ENCODE peak calls at places on chromosomes 7 and 10, in five cellular contexts. One of them, this sample, is unnamed.

GRCh38 chr7:66928388-66928787 is 7.4 kb downstream of the TMEM248 start:
- DNase-seq in epithelial cell of proximal tubule: no peak
- DNase-seq in GM20000: no peak
- DNase-seq in H1: no peak
- DNase-seq in K562: no peak
- DNase-seq in this sample: no peak

GRCh38 chr10:14798631-14799030 is 23.9 kb upstream of the FAM107B start:
- DNase-seq in epithelial cell of proximal tubule: no peak
- DNase-seq in GM20000: no peak
- DNase-seq in H1: no peak
- DNase-seq in K562: no peak
- DNase-seq in this sample: no peak

GRCh38 chr10:79936625-79937255 is 12.2 kb downstream of the SFTPD start:
- DNase-seq in epithelial cell of proximal tubule: no peak
- DNase-seq in GM20000: no peak
- DNase-seq in H1: peak; percentile 14
- DNase-seq in K562: no peak
- DNase-seq in this sample: no peak

GRCh38 chr7:47846117-47846836 is 102.0 kb downstream of the PKD1L1 start:
- DNase-seq in epithelial cell of proximal tubule: peak; percentile 3
- DNase-seq in GM20000: no peak
- DNase-seq in H1: no peak
- DNase-seq in K562: no peak
- DNase-seq in this sample: peak; percentile 34

GRCh38 chr10:80136134-80136571 is 3.6 kb downstream of the PLAC9 start:
- DNase-seq in epithelial cell of proximal tubule: no peak
- DNase-seq in GM20000: no peak
- DNase-seq in H1: no peak
- DNase-seq in K562: no peak
- DNase-seq in this sample: peak; percentile 95

GRCh38 chr7:100612730-100613446 is 548 bp downstream of the MOSPD3 start:
- DNase-seq in epithelial cell of proximal tubule: no peak
- DNase-seq in GM20000: no peak
- DNase-seq in H1: peak; percentile 57
- DNase-seq in K562: no peak
- DNase-seq in this sample: no peak

GRCh38 chr7:40584667-40585433 is 450.0 kb downstream of the SUGCT start:
- DNase-seq in epithelial cell of proximal tubule: no peak
- DNase-seq in GM20000: no peak
- DNase-seq in H1: no peak
- DNase-seq in K562: no peak
- DNase-seq in this sample: no peak

GRCh38 chr10:65581426-65582026 is 1344.3 kb upstream of the LRRTM3 start:
- DNase-seq in epithelial cell of proximal tubule: no peak
- DNase-seq in GM20000: no peak
- DNase-seq in H1: no peak
- DNase-seq in K562: no peak
- DNase-seq in this sample: no peak

GRCh38 chr7:23893942-23894890 is 184.2 kb downstream of the STK31 start:
- DNase-seq in epithelial cell of proximal tubule: no peak
- DNase-seq in GM20000: no peak
- DNase-seq in H1: no peak
- DNase-seq in K562: no peak
- DNase-seq in this sample: no peak

GRCh38 chr7:128961030-128961659 is 23.4 kb downstream of the IRF5 start:
- DNase-seq in epithelial cell of proximal tubule: no peak
- DNase-seq in GM20000: no peak
- DNase-seq in H1: no peak
- DNase-seq in K562: no peak
- DNase-seq in this sample: no peak

GRCh38 chr10:79112898-79113431 is 44.2 kb downstream of the ZMIZ1 start:
- DNase-seq in epithelial cell of proximal tubule: peak; percentile 31
- DNase-seq in GM20000: no peak
- DNase-seq in H1: no peak
- DNase-seq in K562: no peak
- DNase-seq in this sample: no peak

GRCh38 chr7:66837007-66837406 is 84.0 kb upstream of the TMEM248 start:
- DNase-seq in epithelial cell of proximal tubule: no peak
- DNase-seq in GM20000: no peak
- DNase-seq in H1: peak; percentile 79
- DNase-seq in K562: peak; percentile 34
- DNase-seq in this sample: no peak

GRCh38 chr7:78080241-78080640 is 281.7 kb downstream of the PHTF2 start:
- DNase-seq in epithelial cell of proximal tubule: no peak
- DNase-seq in GM20000: no peak
- DNase-seq in H1: no peak
- DNase-seq in K562: no peak
- DNase-seq in this sample: no peak

GRCh38 chr7:77657427-77658331 is 38.6 kb upstream of the RSBN1L start:
- DNase-seq in epithelial cell of proximal tubule: no peak
- DNase-seq in GM20000: peak; percentile 39
- DNase-seq in H1: no peak
- DNase-seq in K562: peak; percentile 40
- DNase-seq in this sample: no peak

GRCh38 chr7:28144266-28144665 is 36.3 kb downstream of the JAZF1 start:
- DNase-seq in epithelial cell of proximal tubule: no peak
- DNase-seq in GM20000: no peak
- DNase-seq in H1: no peak
- DNase-seq in K562: no peak
- DNase-seq in this sample: no peak

DNA sequence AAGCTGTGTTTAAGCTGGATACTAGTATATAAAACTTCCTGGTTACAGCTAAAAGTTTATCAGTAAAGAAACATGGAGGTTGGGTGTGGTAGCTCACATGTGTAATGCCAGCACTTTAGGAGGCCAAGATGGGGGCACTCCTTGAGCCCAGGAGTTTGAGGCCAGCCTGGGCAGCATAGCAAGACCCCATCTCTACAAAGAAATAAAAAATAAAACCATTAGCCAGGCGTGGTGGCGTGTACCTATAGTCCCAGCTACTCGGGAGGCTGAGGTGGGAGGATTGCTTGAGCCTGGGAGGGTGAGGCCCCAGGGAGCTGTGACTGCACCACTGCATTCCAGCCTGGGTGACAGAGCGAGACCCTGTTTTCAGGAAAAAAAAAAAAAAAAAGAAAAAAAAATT is 3.1 kb downstream of the RSU1 start:
- DNase-seq in epithelial cell of proximal tubule: no peak
- DNase-seq in GM20000: no peak
- DNase-seq in H1: no peak
- DNase-seq in K562: no peak
- DNase-seq in this sample: no peak
- TF ChIP-seq CTCF in epithelial cell of proximal tubule: no peak
- TF ChIP-seq CTCF in GM20000: no peak
- TF ChIP-seq CTCF in H1: no peak
- TF ChIP-seq CTCF in K562: no peak
- TF ChIP-seq CTCF in this sample: no peak

GRCh38 chr7:2484868-2485267 is 8.7 kb upstream of the GRIFIN start:
- DNase-seq in epithelial cell of proximal tubule: no peak
- DNase-seq in GM20000: no peak
- DNase-seq in H1: no peak
- DNase-seq in K562: no peak
- DNase-seq in this sample: no peak

GRCh38 chr7:2483495-2483894 is 7.3 kb upstream of the GRIFIN start:
- DNase-seq in epithelial cell of proximal tubule: no peak
- DNase-seq in GM20000: no peak
- DNase-seq in H1: no peak
- DNase-seq in K562: no peak
- DNase-seq in this sample: no peak

GRCh38 chr7:2480071-2480410 is 3.8 kb upstream of the GRIFIN start:
- DNase-seq in epithelial cell of proximal tubule: no peak
- DNase-seq in GM20000: no peak
- DNase-seq in H1: no peak
- DNase-seq in K562: no peak
- DNase-seq in this sample: no peak

GRCh38 chr7:2481195-2481594 is 5.0 kb upstream of the GRIFIN start:
- DNase-seq in epithelial cell of proximal tubule: no peak
- DNase-seq in GM20000: no peak
- DNase-seq in H1: no peak
- DNase-seq in K562: no peak
- DNase-seq in this sample: no peak

GRCh38 chr7:2482725-2483451 is 6.7 kb upstream of the GRIFIN start:
- DNase-seq in epithelial cell of proximal tubule: no peak
- DNase-seq in GM20000: no peak
- DNase-seq in H1: no peak
- DNase-seq in K562: no peak
- DNase-seq in this sample: no peak
- TF ChIP-seq CTCF in epithelial cell of proximal tubule: no peak
- TF ChIP-seq CTCF in GM20000: no peak
- TF ChIP-seq CTCF in H1: peak; percentile 40
- TF ChIP-seq CTCF in K562: no peak
- TF ChIP-seq CTCF in this sample: no peak

GRCh38 chr10:88221616-88222015 is 358.2 kb downstream of the PTEN start:
- DNase-seq in epithelial cell of proximal tubule: no peak
- DNase-seq in GM20000: no peak
- DNase-seq in H1: no peak
- DNase-seq in K562: no peak
- DNase-seq in this sample: no peak

GRCh38 chr10:88213206-88213605 is 349.8 kb downstream of the PTEN start:
- DNase-seq in epithelial cell of proximal tubule: no peak
- DNase-seq in GM20000: no peak
- DNase-seq in H1: no peak
- DNase-seq in K562: no peak
- DNase-seq in this sample: no peak

GRCh38 chr10:88219753-88220152 is 356.3 kb downstream of the PTEN start:
- DNase-seq in epithelial cell of proximal tubule: no peak
- DNase-seq in GM20000: no peak
- DNase-seq in H1: no peak
- DNase-seq in K562: no peak
- DNase-seq in this sample: no peak

GRCh38 chr10:88218362-88218761 is 354.9 kb downstream of the PTEN start:
- DNase-seq in epithelial cell of proximal tubule: no peak
- DNase-seq in GM20000: no peak
- DNase-seq in H1: no peak
- DNase-seq in K562: no peak
- DNase-seq in this sample: no peak

DNA sequence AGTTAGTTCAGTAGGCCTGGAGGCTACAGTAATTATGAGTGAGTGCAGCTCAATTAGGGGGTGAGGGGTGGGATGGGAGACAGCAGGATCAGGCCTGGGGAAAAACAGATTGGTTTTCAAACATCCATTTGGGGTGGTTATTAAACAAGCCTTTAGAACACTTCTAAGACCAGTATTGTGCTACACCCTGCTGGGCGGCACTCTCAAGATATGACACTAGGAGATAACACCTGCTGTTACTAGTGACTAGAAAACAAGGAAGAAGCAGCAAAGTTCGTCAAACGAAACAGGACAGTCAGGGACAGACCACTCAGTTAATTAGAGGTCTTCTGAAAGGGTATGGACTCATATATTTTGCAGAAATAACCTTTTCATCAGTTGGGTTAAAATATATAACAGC is 353.6 kb downstream of the PTEN start:
- DNase-seq in epithelial cell of proximal tubule: no peak
- DNase-seq in GM20000: peak; percentile 45
- DNase-seq in H1: no peak
- DNase-seq in K562: no peak
- DNase-seq in this sample: no peak
- TF ChIP-seq CTCF in epithelial cell of proximal tubule: no peak
- TF ChIP-seq CTCF in GM20000: no peak
- TF ChIP-seq CTCF in H1: no peak
- TF ChIP-seq CTCF in K562: no peak
- TF ChIP-seq CTCF in this sample: no peak

DNA sequence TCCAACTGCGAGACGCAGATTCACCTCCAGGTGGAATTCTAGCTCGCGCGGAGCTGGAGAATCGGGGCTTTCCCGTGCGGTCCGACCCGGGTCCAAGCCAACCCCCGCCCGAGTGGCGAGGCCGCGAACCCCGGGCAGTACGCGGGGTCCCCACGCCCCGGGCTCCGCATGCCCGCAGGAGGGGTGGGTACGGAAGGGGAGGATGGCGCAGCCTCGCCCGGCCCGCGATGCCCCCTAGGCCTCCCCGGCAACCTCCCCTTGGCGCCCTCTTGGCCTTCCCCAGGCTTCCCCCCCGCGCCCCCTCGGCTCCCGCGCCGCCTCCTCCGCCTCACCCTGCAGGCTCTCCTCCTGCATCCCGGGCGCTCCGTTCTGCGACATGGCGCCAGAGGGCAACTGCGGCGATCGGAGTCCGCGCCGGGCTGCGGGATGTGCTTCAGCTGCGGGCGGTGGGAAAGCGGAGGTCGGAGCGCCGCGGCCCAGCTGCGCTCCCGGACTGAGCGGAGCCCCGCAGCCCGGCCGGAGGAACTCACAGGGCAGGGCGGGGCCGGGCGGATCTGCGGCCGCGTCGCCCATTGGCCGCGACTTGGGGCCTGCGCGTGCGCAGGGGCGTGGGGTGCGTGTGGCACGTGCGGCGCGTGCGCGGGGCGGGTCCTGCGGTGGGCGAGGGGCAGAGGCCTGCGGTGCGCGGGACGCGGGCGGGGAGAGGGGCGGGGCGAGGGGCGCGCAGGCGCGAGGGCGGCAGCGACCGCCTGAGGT is at the start of gene BNIP3:
- DNase-seq in epithelial cell of proximal tubule: no peak
- DNase-seq in GM20000: peak; percentile 100
- DNase-seq in H1: peak; percentile 91
- DNase-seq in K562: peak; percentile 97
- DNase-seq in this sample: peak; percentile 99
- TF ChIP-seq CTCF in epithelial cell of proximal tubule: no peak
- TF ChIP-seq CTCF in GM20000: no peak
- TF ChIP-seq CTCF in H1: no peak
- TF ChIP-seq CTCF in K562: no peak
- TF ChIP-seq CTCF in this sample: peak; percentile 24

DNA sequence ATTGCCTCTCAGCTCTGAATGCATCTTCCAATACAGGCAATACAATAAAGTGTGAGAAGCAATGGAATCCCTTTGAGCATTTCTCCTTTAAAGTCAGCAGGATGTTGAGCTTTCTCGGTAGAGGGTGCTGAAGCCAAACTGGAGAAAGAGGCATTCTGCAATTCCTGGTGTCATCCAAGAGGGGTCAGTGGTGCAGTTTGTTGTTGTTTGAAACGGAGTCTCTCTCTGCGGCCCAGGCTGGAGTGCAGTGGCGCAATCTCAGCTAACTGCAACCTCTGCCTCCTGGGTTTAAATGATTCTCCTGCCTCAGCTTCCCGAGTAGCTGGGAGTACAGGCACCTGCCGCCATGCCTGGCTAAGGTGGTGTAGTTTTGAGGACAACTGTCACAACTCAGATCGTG is 486.5 kb downstream of the CALN1 start:
- DNase-seq in epithelial cell of proximal tubule: no peak
- DNase-seq in GM20000: no peak
- DNase-seq in H1: peak; percentile 59
- DNase-seq in K562: no peak
- DNase-seq in this sample: peak; percentile 54
- TF ChIP-seq CTCF in epithelial cell of proximal tubule: peak; percentile 6
- TF ChIP-seq CTCF in GM20000: no peak
- TF ChIP-seq CTCF in H1: peak; percentile 96
- TF ChIP-seq CTCF in K562: peak; percentile 98
- TF ChIP-seq CTCF in this sample: no peak

GRCh38 chr10:44781131-44781530 is 130.0 kb upstream of the TMEM72 start:
- DNase-seq in epithelial cell of proximal tubule: no peak
- DNase-seq in GM20000: no peak
- DNase-seq in H1: no peak
- DNase-seq in K562: no peak
- DNase-seq in this sample: no peak
- TF ChIP-seq CTCF in epithelial cell of proximal tubule: no peak
- TF ChIP-seq CTCF in GM20000: no peak
- TF ChIP-seq CTCF in H1: no peak
- TF ChIP-seq CTCF in K562: no peak
- TF ChIP-seq CTCF in this sample: no peak

This sample was measured in osteocyte.